ENCODE peak calls at places on chromosomes 3 and 15, in nine cellular contexts. Y is EL; W is stimulated activated CD8-positive, alpha-beta memory T cell treated with anti-CD3 and anti-CD28 coated beads, Interleukin-15, amount 100 ng/mL, for 48 hours; V is heart right ventricle; G is tibial artery; P is activated gamma-delta T cell treated with Interleukin-2 at 50 U/mL for 16 hours; S is AG09319; Z is effector memory CD8-positive, alpha-beta T cell; I is naive thymus-derived CD8-positive, alpha-beta T cell. J is an unnamed sample.

GRCh38 chr15:28890711-28891495 is 5.1 kb downstream of the APBA2 start:
- DNase-seq in Y (no peak), W (no peak), V (no peak), G (no peak), P (no peak), S (no peak), Z (no peak), I (peak), J (peak)

GRCh38 chr3:189457201-189457607 is 174.0 kb upstream of the TP63 start:
- DNase-seq in Y (peak), W (no peak), V (peak), G (no peak), P (no peak), S (no peak), Z (no peak), I (no peak), J (no peak)

GRCh38 chr3:43870110-43870509 is 179.4 kb downstream of the ABHD5 start:
- DNase-seq in Y (peak), W (no peak), V (no peak), G (no peak), P (no peak), S (no peak), Z (no peak), I (no peak), J (no peak)

GRCh38 chr3:11749486-11749885 is 97.2 kb downstream of the TAMM41 start:
- DNase-seq in Y (peak), W (no peak), V (no peak), G (no peak), P (no peak), S (peak), Z (no peak), I (no peak), J (no peak)

GRCh38 chr3:132593950-132594328 is 3.1 kb upstream of the ACKR4 start:
- DNase-seq in Y (peak), W (no peak), V (no peak), G (no peak), P (no peak), S (no peak), Z (no peak), I (no peak), J (no peak)

GRCh38 chr3:139108253-139108969 is 63.7 kb upstream of the PRR23C start:
- DNase-seq in Y (no peak), W (no peak), V (no peak), G (no peak), P (no peak), S (no peak), Z (no peak), I (no peak), J (no peak)

GRCh38 chr3:43768594-43768993 is 77.9 kb downstream of the ABHD5 start:
- DNase-seq in Y (peak), W (no peak), V (peak), G (peak), P (no peak), S (peak), Z (no peak), I (no peak), J (no peak)

GRCh38 chr15:67253517-67254237 is 784 bp downstream of the AAGAB start:
- DNase-seq in Y (peak), W (no peak), V (no peak), G (no peak), P (no peak), S (no peak), Z (no peak), I (no peak), J (no peak)

GRCh38 chr15:26261966-26262365 is 398.8 kb upstream of the ATP10A start:
- DNase-seq in Y (no peak), W (no peak), V (no peak), G (no peak), P (no peak), S (no peak), Z (no peak), I (no peak), J (no peak)

GRCh38 chr15:25192651-25193050 is 237.9 kb downstream of the SNRPN start:
- DNase-seq in Y (no peak), W (no peak), V (no peak), G (no peak), P (no peak), S (no peak), Z (no peak), I (no peak), J (no peak)

GRCh38 chr3:61268659-61269058 is 17.4 kb upstream of the FHIT start:
- DNase-seq in Y (no peak), W (no peak), V (no peak), G (no peak), P (no peak), S (no peak), Z (no peak), I (no peak), J (no peak)

GRCh38 chr3:149493315-149494021 is 19.0 kb downstream of the TM4SF4 start:
- DNase-seq in Y (no peak), W (no peak), V (no peak), G (no peak), P (no peak), S (no peak), Z (no peak), I (no peak), J (no peak)

GRCh38 chr3:106457278-106458210 is 588.7 kb upstream of the CBLB start:
- DNase-seq in Y (peak), W (peak), V (peak), G (peak), P (no peak), S (peak), Z (no peak), I (no peak), J (no peak)

GRCh38 chr15:70172124-70172523 is 74.4 kb upstream of the TLE3 start:
- DNase-seq in Y (no peak), W (no peak), V (no peak), G (no peak), P (no peak), S (no peak), Z (no peak), I (no peak), J (no peak)

GRCh38 chr15:90956551-90957104 is 1.9 kb downstream of the RCCD1 start:
- DNase-seq in Y (peak), W (peak), V (peak), G (peak), P (peak), S (no peak), Z (peak), I (peak), J (peak)

GRCh38 chr3:11662392-11662990 is 18.8 kb upstream of the VGLL4 start:
- DNase-seq in Y (no peak), W (no peak), V (no peak), G (no peak), P (no peak), S (no peak), Z (no peak), I (no peak), J (no peak)

GRCh38 chr3:38454179-38454883 is 641 bp downstream of the ACVR2B start:
- DNase-seq in Y (peak), W (no peak), V (no peak), G (peak), P (no peak), S (no peak), Z (no peak), I (peak), J (no peak)

GRCh38 chr3:153173758-153174516 is 11.9 kb downstream of the RAP2B start:
- DNase-seq in Y (peak), W (no peak), V (no peak), G (no peak), P (no peak), S (no peak), Z (no peak), I (no peak), J (no peak)

GRCh38 chr3:30631237-30631961 is 25.0 kb downstream of the TGFBR2 start:
- DNase-seq in Y (peak), W (no peak), V (no peak), G (no peak), P (peak), S (no peak), Z (peak), I (peak), J (peak)

GRCh38 chr15:101455291-101455916 is 34.1 kb downstream of the PCSK6 start:
- DNase-seq in Y (peak), W (no peak), V (no peak), G (no peak), P (no peak), S (no peak), Z (no peak), I (no peak), J (no peak)

GRCh38 chr3:105691633-105692032 is 177.2 kb downstream of the CBLB start:
- DNase-seq in Y (peak), W (no peak), V (no peak), G (no peak), P (no peak), S (no peak), Z (no peak), I (no peak), J (no peak)

GRCh38 chr3:105353485-105354161 is 13.1 kb upstream of the ALCAM start:
- DNase-seq in Y (peak), W (no peak), V (no peak), G (peak), P (no peak), S (no peak), Z (no peak), I (no peak), J (no peak)

GRCh38 chr3:17910922-17911321 is 168.5 kb upstream of the TBC1D5 start:
- DNase-seq in Y (no peak), W (no peak), V (no peak), G (no peak), P (no peak), S (no peak), Z (no peak), I (no peak), J (no peak)

GRCh38 chr3:51622868-51623267 is 48.2 kb upstream of the TEX264 start:
- DNase-seq in Y (peak), W (no peak), V (no peak), G (no peak), P (no peak), S (peak), Z (no peak), I (no peak), J (no peak)

GRCh38 chr3:155643581-155644165 is 101.2 kb downstream of the PLCH1 start:
- DNase-seq in Y (no peak), W (no peak), V (no peak), G (no peak), P (no peak), S (no peak), Z (no peak), I (no peak), J (no peak)

GRCh38 chr3:56915969-56916586 is 114.3 kb upstream of the ARHGEF3 start:
- DNase-seq in Y (no peak), W (peak), V (peak), G (no peak), P (peak), S (no peak), Z (peak), I (peak), J (peak)

GRCh38 chr15:32668942-32669341 is 27.4 kb downstream of the SCG5 start:
- DNase-seq in Y (peak), W (no peak), V (no peak), G (no peak), P (no peak), S (no peak), Z (no peak), I (no peak), J (no peak)

GRCh38 chr15:85475317-85475701 is 94.9 kb downstream of the AKAP13 start:
- DNase-seq in Y (no peak), W (no peak), V (no peak), G (no peak), P (no peak), S (no peak), Z (no peak), I (no peak), J (no peak)

GRCh38 chr15:71124937-71125755 is 9.9 kb downstream of the THSD4 start:
- DNase-seq in Y (no peak), W (no peak), V (no peak), G (no peak), P (no peak), S (no peak), Z (no peak), I (no peak), J (no peak)

GRCh38 chr15:68314563-68314962 is 37.0 kb downstream of the FEM1B start:
- DNase-seq in Y (no peak), W (no peak), V (no peak), G (peak), P (no peak), S (no peak), Z (no peak), I (no peak), J (no peak)

GRCh38 chr3:52568066-52568465 is 31.7 kb downstream of the UQCC5 start:
- DNase-seq in Y (no peak), W (no peak), V (no peak), G (no peak), P (no peak), S (no peak), Z (no peak), I (no peak), J (no peak)

GRCh38 chr3:156211583-156211982 is 91.2 kb downstream of the KCNAB1 start:
- DNase-seq in Y (peak), W (no peak), V (no peak), G (no peak), P (no peak), S (no peak), Z (no peak), I (no peak), J (no peak)

GRCh38 chr3:53258600-53259426 is 3.0 kb upstream of the TKT start:
- DNase-seq in Y (no peak), W (no peak), V (no peak), G (no peak), P (no peak), S (no peak), Z (no peak), I (no peak), J (no peak)

GRCh38 chr3:182349051-182349450 is 444.3 kb upstream of the ATP11B start:
- DNase-seq in Y (no peak), W (no peak), V (no peak), G (no peak), P (no peak), S (no peak), Z (no peak), I (no peak), J (no peak)

GRCh38 chr15:85646538-85647091 is 148.1 kb downstream of the KLHL25 start:
- DNase-seq in Y (peak), W (no peak), V (no peak), G (no peak), P (peak), S (no peak), Z (peak), I (no peak), J (peak)

GRCh38 chr15:31974855-31975421 is 55.4 kb upstream of the CHRNA7 start:
- DNase-seq in Y (peak), W (no peak), V (no peak), G (no peak), P (no peak), S (no peak), Z (no peak), I (peak), J (peak)

J was measured in T-helper 1 cell.